ENCODE peak calls at places on chromosomes 2 and 18, in eight cellular contexts. E is NCI-H1694 treated with DMSO at 0.1 percent for 48 hours; W is hypothalamus; Y is neural crest cell; N is HS-5; K is G401; G is activated CD4-positive, alpha-beta T cell treated with anti-CD3 and anti-CD28 coated beads, Interleukin-2, amount 50 U/mL, for 48 hours; R is T-helper 1 cell. S is an unnamed sample.

GRCh38 chr2:96431319-96431718 is 73.8 kb downstream of the NEURL3 start:
- DNase-seq in E (no peak), G (no peak), W (no peak), N (no peak), Y (no peak), R (no peak), K (no peak), S (no peak)

GRCh38 chr2:239820836-239821693 is 204.1 kb downstream of the NDUFA10 start:
- DNase-seq in R (no peak), Y (no peak), W (no peak), N (no peak), K (no peak), E (peak), G (no peak), S (no peak)

GRCh38 chr2:117409443-117409842 is 405.0 kb upstream of the DDX18 start:
- DNase-seq in E (no peak), K (no peak), R (no peak), Y (no peak), W (no peak), N (no peak), G (no peak), S (no peak)

GRCh38 chr2:120766758-120767351 is 31.2 kb downstream of the GLI2 start:
- DNase-seq in Y (no peak), R (no peak), K (no peak), W (no peak), G (no peak), E (no peak), N (no peak), S (no peak)

GRCh38 chr2:46996300-46996843 is 80.8 kb upstream of the MCFD2 start:
- DNase-seq in W (no peak), K (no peak), N (no peak), E (no peak), R (no peak), G (no peak), Y (no peak), S (no peak)

GRCh38 chr18:63132819-63133200 is 186.8 kb downstream of the BCL2 start:
- DNase-seq in Y (no peak), K (no peak), N (no peak), G (no peak), R (no peak), W (no peak), E (no peak), S (no peak)

GRCh38 chr2:25948437-25948836 is 33.9 kb downstream of the KIF3C start:
- DNase-seq in W (no peak), R (no peak), N (no peak), Y (no peak), E (no peak), G (no peak), K (no peak), S (no peak)

GRCh38 chr2:46338674-46339073 is 41.5 kb downstream of the EPAS1 start:
- DNase-seq in K (no peak), W (no peak), Y (no peak), R (no peak), G (no peak), N (no peak), E (no peak), S (no peak)

GRCh38 chr18:76977108-76977621 is 154.8 kb downstream of the ZNF236 start:
- DNase-seq in N (no peak), G (no peak), W (no peak), Y (no peak), E (no peak), R (no peak), K (no peak), S (no peak)

GRCh38 chr2:60735496-60736250 is 20.4 kb upstream of the PAPOLG start:
- DNase-seq in R (no peak), K (no peak), W (no peak), E (no peak), N (no peak), G (no peak), Y (peak), S (peak)

GRCh38 chr2:158650646-158651357 is 144.3 kb upstream of the DAPL1 start:
- DNase-seq in G (no peak), Y (no peak), N (no peak), R (no peak), W (no peak), K (no peak), E (no peak), S (no peak)

GRCh38 chr2:237280235-237280634 is 133.7 kb downstream of the COL6A3 start:
- DNase-seq in G (no peak), R (no peak), W (no peak), K (no peak), E (no peak), Y (no peak), N (peak), S (no peak)

GRCh38 chr2:196166876-196167275 is 4.5 kb downstream of the STK17B start:
- DNase-seq in W (no peak), R (no peak), E (no peak), Y (no peak), K (no peak), N (peak), G (no peak), S (no peak)